ENCODE peak calls at places on chromosomes 4 and X, in five cellular contexts. A, B, H, D and P are unnamed samples.

GRCh38 chr4:41379230-41379629 is 122.5 kb downstream of the UCHL1 start:
- DNase-seq in A (no peak), B (no peak), H (no peak), D (no peak), P (no peak)

GRCh38 chr4:910366-911091 is 21.6 kb downstream of the GAK start:
- DNase-seq in A (no peak), B (no peak), H (no peak), D (no peak), P (peak)

GRCh38 chr4:83115000-83115399 is 471 bp upstream of the PLAC8 start:
- DNase-seq in A (no peak), B (peak), H (peak), D (no peak), P (no peak)

GRCh38 chr4:30553721-30554120 is 166.4 kb upstream of the PCDH7 start:
- DNase-seq in A (no peak), B (no peak), H (no peak), D (no peak), P (no peak)

GRCh38 chrX:152588206-152588605 is 49.5 kb upstream of the GABRQ start:
- DNase-seq in A (no peak), B (no peak), H (no peak), D (no peak), P (no peak)

GRCh38 chrX:519741-520140 is 110.8 kb upstream of the SHOX start:
- DNase-seq in A (no peak), B (no peak), H (no peak), D (no peak), P (no peak)

GRCh38 chr4:8402640-8403039 is 37.9 kb downstream of the ACOX3 start:
- DNase-seq in A (no peak), B (no peak), H (no peak), D (no peak), P (no peak)

GRCh38 chrX:75522565-75523411 is at the start of gene ZDHHC15:
- DNase-seq in A (no peak), B (no peak), H (peak), D (peak), P (peak)

GRCh38 chr4:17817027-17817426 is 6.2 kb downstream of the NCAPG start:
- DNase-seq in A (peak), B (no peak), H (peak), D (no peak), P (no peak)

GRCh38 chr4:18559492-18559891 is 537.9 kb upstream of the LCORL start:
- DNase-seq in A (no peak), B (no peak), H (no peak), D (no peak), P (no peak)

GRCh38 chrX:65740909-65741308 is 73.5 kb downstream of the MSN start:
- DNase-seq in A (no peak), B (no peak), H (no peak), D (no peak), P (no peak)

GRCh38 chr4:159229164-159229563 is 126.3 kb downstream of the RAPGEF2 start:
- DNase-seq in A (no peak), B (peak), H (peak), D (no peak), P (no peak)

GRCh38 chr4:113760094-113760851 is 1.3 kb downstream of the CAMK2D start:
- DNase-seq in A (peak), B (no peak), H (peak), D (peak), P (peak)